ENCODE peak calls at places on chromosomes 3 and 15, in four cellular contexts. X is NCI-H1436; U is AG04449; V is stimulated activated CD4-positive, alpha-beta T cell treated with anti-CD3 and anti-CD28 coated beads, Interleukin-1b, Interleukin-23, amount 100 ng/mL, for 24 hours. K is an unnamed sample.

GRCh38 chr3:69058180-69058946 is 6.2 kb upstream of the TMF1 start:
- DNase-seq in X (no peak), U (no peak), V (no peak), K (no peak)

GRCh38 chr15:63502843-63503738 is 1.3 kb upstream of the USP3 start:
- DNase-seq in X (no peak), U (no peak), V (no peak), K (no peak)

GRCh38 chr3:114709102-114709501 is 415.3 kb downstream of the TIGIT start:
- DNase-seq in X (no peak), U (no peak), V (no peak), K (no peak)

GRCh38 chr3:115943579-115943978 is 320.3 kb downstream of the GAP43 start:
- DNase-seq in X (no peak), U (no peak), V (no peak), K (no peak)

GRCh38 chr15:47754312-47754711 is 37.0 kb downstream of the SEMA6D start:
- DNase-seq in X (no peak), U (no peak), V (no peak), K (no peak)

GRCh38 chr15:80855206-80855605 is 76.0 kb downstream of the CEMIP start:
- DNase-seq in X (no peak), U (no peak), V (no peak), K (no peak)

GRCh38 chr15:92128788-92129187 is 264.9 kb upstream of the ST8SIA2 start:
- DNase-seq in X (no peak), U (no peak), V (no peak), K (no peak)

GRCh38 chr3:140456974-140457373 is 220.9 kb upstream of the TRIM42 start:
- DNase-seq in X (no peak), U (no peak), V (no peak), K (no peak)

GRCh38 chr3:194900886-194901522 is 215.3 kb downstream of the FAM43A start:
- DNase-seq in X (no peak), U (no peak), V (no peak), K (no peak)

GRCh38 chr3:195906865-195907729 is 1.3 kb downstream of the TNK2 start:
- DNase-seq in X (no peak), U (no peak), V (peak; percentile 37), K (no peak)

GRCh38 chr15:72082176-72082575 is 35.8 kb downstream of the MYO9A start:
- DNase-seq in X (no peak), U (no peak), V (no peak), K (no peak)

GRCh38 chr15:79179108-79179561 is 88.6 kb upstream of the RASGRF1 start:
- DNase-seq in X (no peak), U (no peak), V (no peak), K (no peak)

GRCh38 chr3:38022887-38023709 is 6.3 kb downstream of the PLCD1 start:
- DNase-seq in X (no peak), U (no peak), V (no peak), K (no peak)